ENCODE peak calls at places on chromosomes 3 and 15, in ten cellular contexts. Z is AG10803, T is stomach, H is fibroblast of the aortic adventitia, E is A549, C is GM23338, M is ovary, J is cardiac fibroblast, X is lower lobe of right lung, G is BE2C. P is an unnamed sample.

GRCh38 chr15:63407612-63408011 is 26.0 kb upstream of the CA12 start:
- DNase-seq in Z (no peak), T (no peak), H (no peak), E (no peak), C (no peak), M (no peak), J (no peak), X (no peak), G (peak), P (peak)

GRCh38 chr15:29988689-29989088 is 94.1 kb upstream of the GOLGA8J start:
- DNase-seq in Z (peak), T (no peak), H (peak), E (no peak), C (no peak), M (no peak), J (peak), X (no peak), G (no peak), P (no peak)

GRCh38 chr3:65659396-65659795 is 379.3 kb downstream of the MAGI1 start:
- DNase-seq in Z (no peak), T (no peak), H (no peak), E (no peak), C (no peak), M (no peak), J (no peak), X (no peak), G (no peak), P (no peak)

GRCh38 chr3:133038089-133038730 is at the start of gene TMEM108:
- DNase-seq in Z (peak), T (peak), H (peak), E (peak), C (peak), M (peak), J (peak), X (peak), G (peak), P (no peak)

GRCh38 chr15:93088200-93088980 is 621 bp downstream of the RGMA start:
- DNase-seq in Z (no peak), T (no peak), H (peak), E (peak), C (peak), M (peak), J (peak), X (no peak), G (peak), P (no peak)

GRCh38 chr3:134249935-134250716 is 533 bp downstream of the RYK start:
- DNase-seq in Z (peak), T (peak), H (peak), E (peak), C (peak), M (peak), J (peak), X (peak), G (peak), P (no peak)

GRCh38 chr3:36484386-36484785 is 104.1 kb downstream of the STAC start:
- DNase-seq in Z (peak), T (no peak), H (no peak), E (no peak), C (no peak), M (no peak), J (no peak), X (no peak), G (no peak), P (no peak)

GRCh38 chr15:88202231-88202630 is 54.3 kb downstream of the NTRK3 start:
- DNase-seq in Z (peak), T (no peak), H (peak), E (no peak), C (no peak), M (no peak), J (no peak), X (no peak), G (no peak), P (no peak)

GRCh38 chr3:3772920-3773319 is 26.3 kb upstream of the LRRN1 start:
- DNase-seq in Z (no peak), T (no peak), H (no peak), E (no peak), C (no peak), M (no peak), J (no peak), X (no peak), G (peak), P (no peak)

GRCh38 chr3:150055332-150055731 is 84.6 kb upstream of the PFN2 start:
- DNase-seq in Z (no peak), T (no peak), H (no peak), E (no peak), C (no peak), M (no peak), J (no peak), X (no peak), G (no peak), P (no peak)

GRCh38 chr3:15923640-15924405 is 126.0 kb upstream of the ANKRD28 start:
- DNase-seq in Z (no peak), T (no peak), H (no peak), E (peak), C (no peak), M (no peak), J (no peak), X (no peak), G (no peak), P (no peak)

GRCh38 chr3:182710557-182711157 is 82.6 kb upstream of the ATP11B start:
- DNase-seq in Z (peak), T (no peak), H (peak), E (no peak), C (peak), M (no peak), J (peak), X (no peak), G (no peak), P (no peak)

GRCh38 chr15:83848315-83849050 is 194.6 kb downstream of the ADAMTSL3 start:
- DNase-seq in Z (peak), T (no peak), H (peak), E (peak), C (no peak), M (no peak), J (peak), X (no peak), G (no peak), P (no peak)

GRCh38 chr3:153285194-153285641 is 123.2 kb downstream of the RAP2B start:
- DNase-seq in Z (peak), T (no peak), H (peak), E (peak), C (peak), M (no peak), J (peak), X (no peak), G (no peak), P (no peak)

GRCh38 chr3:10353160-10353559 is 32.2 kb upstream of the SEC13 start:
- DNase-seq in Z (no peak), T (no peak), H (no peak), E (no peak), C (no peak), M (no peak), J (no peak), X (peak), G (no peak), P (no peak)
- TF ChIP-seq CTCF in Z (no peak), T (no peak), H (no peak), E (no peak), C (no peak), M (no peak), J (no peak), X (no peak), G (no peak), P (no peak)

GRCh38 chr3:125359700-125360099 is 15.4 kb downstream of the ZNF148 start:
- DNase-seq in Z (no peak), T (no peak), H (no peak), E (no peak), C (no peak), M (no peak), J (no peak), X (no peak), G (no peak), P (no peak)
- H3K4me3 ChIP-seq in Z (no peak), T (no peak), H (no peak), E (no peak), C (no peak), M (no peak), J (no peak), X (no peak), G (no peak), P (peak)

GRCh38 chr3:40588406-40588805 is 63.6 kb downstream of the ZNF621 start:
- DNase-seq in Z (no peak), T (no peak), H (no peak), E (no peak), C (peak), M (no peak), J (no peak), X (no peak), G (no peak), P (no peak)
- TF ChIP-seq CTCF in Z (no peak), T (no peak), H (no peak), E (no peak), C (peak), M (no peak), J (no peak), X (no peak), G (no peak), P (peak)

DNA sequence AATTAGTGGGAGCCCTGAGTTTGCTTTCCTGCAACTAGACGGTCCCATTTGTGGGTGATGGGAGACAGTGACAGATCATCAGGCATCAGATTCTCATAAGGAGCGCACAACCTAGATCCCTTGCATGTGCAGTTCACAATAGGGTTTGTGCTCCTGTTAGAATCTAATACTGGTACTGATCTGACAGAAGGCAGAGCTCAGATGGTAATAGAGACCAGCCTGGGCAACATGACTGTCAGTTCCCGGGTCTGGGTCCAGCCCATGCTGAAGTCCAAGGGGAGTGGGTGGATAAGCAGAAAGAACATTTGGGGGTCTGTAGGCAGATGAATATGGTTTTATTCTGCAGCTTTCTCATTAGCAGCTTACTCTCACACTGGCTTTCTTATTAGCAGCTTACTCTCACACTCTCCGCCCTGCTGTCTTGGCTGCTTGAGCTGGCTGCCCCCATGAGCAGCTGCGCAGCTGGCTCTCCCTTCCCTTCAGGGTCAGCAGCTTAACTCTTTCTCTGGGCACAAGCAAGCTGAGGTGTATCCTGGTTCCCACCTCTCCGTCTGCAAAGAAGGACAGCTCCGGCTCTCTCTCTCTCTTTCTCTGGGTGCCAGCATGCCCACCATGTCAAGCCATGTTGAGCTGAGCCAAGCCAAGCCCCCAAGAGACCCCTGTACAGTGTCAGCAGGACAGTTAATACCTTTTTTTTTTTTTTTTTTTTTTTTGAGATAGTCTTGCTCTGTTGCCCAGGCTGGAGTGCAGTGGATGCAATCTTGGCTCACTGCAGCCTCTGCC is 46.5 kb downstream of the KLHDC8B start:
- DNase-seq in Z (no peak), T (no peak), H (peak), E (no peak), C (no peak), M (peak), J (peak), X (no peak), G (no peak), P (no peak)
- H3K4me3 ChIP-seq in Z (no peak), T (no peak), H (no peak), E (no peak), C (no peak), M (no peak), J (no peak), X (no peak), G (no peak), P (no peak)

GRCh38 chr3:140494970-140495369 is 182.9 kb upstream of the TRIM42 start:
- DNase-seq in Z (no peak), T (no peak), H (no peak), E (no peak), C (no peak), M (no peak), J (no peak), X (no peak), G (no peak), P (no peak)
- TF ChIP-seq CTCF in Z (no peak), T (no peak), H (no peak), E (no peak), C (no peak), M (no peak), J (no peak), X (no peak), G (no peak), P (no peak)

GRCh38 chr3:120095226-120096165 is 1.2 kb upstream of the GSK3B start:
- DNase-seq in Z (peak), T (peak), H (peak), E (peak), C (peak), M (peak), J (peak), X (peak), G (peak), P (peak)

GRCh38 chr3:120093119-120093922 is 926 bp downstream of the GSK3B start:
- DNase-seq in Z (peak), T (no peak), H (peak), E (peak), C (peak), M (peak), J (peak), X (no peak), G (peak), P (peak)

GRCh38 chr3:120092444-120092843 is 1.8 kb downstream of the GSK3B start:
- DNase-seq in Z (no peak), T (no peak), H (no peak), E (no peak), C (no peak), M (no peak), J (no peak), X (no peak), G (no peak), P (no peak)

GRCh38 chr3:120094776-120095225 is 554 bp upstream of the GSK3B start:
- DNase-seq in Z (peak), T (peak), H (peak), E (peak), C (peak), M (peak), J (peak), X (peak), G (peak), P (peak)

GRCh38 chr3:120093923-120094775 is at the start of gene GSK3B:
- DNase-seq in Z (no peak), T (peak), H (no peak), E (peak), C (no peak), M (peak), J (no peak), X (peak), G (peak), P (no peak)
- H3K4me3 ChIP-seq in Z (peak), T (peak), H (peak), E (peak), C (peak), M (peak), J (peak), X (peak), G (peak), P (peak)

GRCh38 chr3:87498358-87499080 is 222.1 kb upstream of the POU1F1 start:
- DNase-seq in Z (no peak), T (no peak), H (no peak), E (no peak), C (no peak), M (no peak), J (no peak), X (no peak), G (no peak), P (no peak)

GRCh38 chr3:87501076-87501475 is 224.7 kb upstream of the POU1F1 start:
- DNase-seq in Z (no peak), T (no peak), H (no peak), E (no peak), C (no peak), M (no peak), J (no peak), X (no peak), G (no peak), P (no peak)

GRCh38 chr3:87507753-87508152 is 231.4 kb upstream of the POU1F1 start:
- DNase-seq in Z (no peak), T (no peak), H (no peak), E (no peak), C (no peak), M (no peak), J (no peak), X (no peak), G (no peak), P (no peak)

GRCh38 chr3:87509401-87509800 is 233.0 kb upstream of the POU1F1 start:
- DNase-seq in Z (no peak), T (no peak), H (no peak), E (no peak), C (peak), M (no peak), J (no peak), X (no peak), G (no peak), P (no peak)

GRCh38 chr3:87503901-87504498 is 227.6 kb upstream of the POU1F1 start:
- DNase-seq in Z (peak), T (peak), H (peak), E (peak), C (peak), M (no peak), J (peak), X (no peak), G (peak), P (peak)
- TF ChIP-seq CTCF in Z (peak), T (peak), H (peak), E (peak), C (peak), M (no peak), J (peak), X (peak), G (peak), P (peak)

DNA sequence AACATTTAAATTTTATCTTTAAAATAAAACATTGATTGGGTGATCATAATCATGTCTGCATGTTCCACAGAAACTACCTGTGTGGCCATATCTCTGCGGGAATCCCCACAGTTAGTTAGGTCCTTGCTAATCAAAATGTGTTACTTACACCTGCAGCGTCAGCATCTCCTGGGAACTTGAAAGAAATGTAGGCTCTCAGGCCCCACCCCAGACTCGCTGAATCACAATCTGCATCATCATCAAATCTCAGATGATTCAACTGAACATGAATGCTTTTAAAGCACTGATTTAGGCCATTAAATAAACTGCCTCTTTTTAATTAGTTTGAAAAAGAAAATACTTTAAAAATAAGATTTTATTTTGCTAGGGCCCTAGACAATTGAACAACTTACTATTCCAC is 577.8 kb downstream of the PYDC2 start:
- DNase-seq in Z (no peak), T (no peak), H (no peak), E (peak), C (peak), M (no peak), J (no peak), X (no peak), G (no peak), P (no peak)
- H3K4me3 ChIP-seq in Z (no peak), T (no peak), H (no peak), E (no peak), C (no peak), M (no peak), J (no peak), X (no peak), G (no peak), P (no peak)

DNA sequence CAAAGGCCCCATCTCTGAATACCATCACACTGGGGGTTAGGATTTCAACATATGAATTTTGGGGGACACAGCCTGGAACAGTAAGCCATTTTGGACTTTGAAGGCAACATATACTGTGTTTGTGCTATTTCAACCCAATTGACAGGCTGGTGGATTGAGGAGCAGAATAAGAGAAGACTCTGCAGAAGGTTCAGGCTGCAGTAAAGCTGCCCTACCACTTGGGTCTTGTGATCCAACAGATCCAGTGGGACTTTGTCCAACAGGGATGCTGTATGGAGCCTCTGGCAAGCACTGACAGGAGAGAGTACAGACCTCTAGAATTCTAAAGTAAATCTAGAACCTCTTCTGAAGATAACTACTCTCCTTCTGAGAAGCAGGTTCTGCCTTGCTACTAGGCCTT is 1.1 kb upstream of the BCL2L10 start:
- DNase-seq in Z (no peak), T (no peak), H (no peak), E (peak), C (no peak), M (no peak), J (no peak), X (no peak), G (no peak), P (no peak)
- TF ChIP-seq CTCF in Z (no peak), T (no peak), H (no peak), E (no peak), C (no peak), M (no peak), J (no peak), X (no peak), G (no peak), P (no peak)